ENCODE peak calls at places on chromosomes 4 and X, in six cellular contexts. M is MCF 10A; A is NCI-H345; Q is activated CD4-positive, alpha-beta T cell treated with anti-CD3 and anti-CD28 coated beads for 48 hours; I is fibroblast of mammary gland; W is pancreas. S is an unnamed sample.

GRCh38 chr4:113901994-113902787 is 77.3 kb downstream of the ARSJ start:
- DNase-seq in M (no peak), W (peak), A (peak), Q (peak), I (no peak), S (peak)

GRCh38 chrX:106959897-106960296 is 39.7 kb downstream of the CLDN2 start:
- DNase-seq in I (peak), Q (no peak), M (peak), W (no peak), A (no peak), S (no peak)

GRCh38 chr4:99507762-99508161 is 3.1 kb upstream of the C4orf17 start:
- DNase-seq in M (peak), Q (peak), I (no peak), A (no peak), W (no peak), S (peak)

GRCh38 chr4:21655100-21655499 is 293.5 kb downstream of the KCNIP4 start:
- DNase-seq in W (no peak), Q (no peak), A (no peak), M (no peak), I (peak), S (no peak)

GRCh38 chrX:116824785-116825184 is 362.0 kb upstream of the CT83 start:
- DNase-seq in M (no peak), W (no peak), Q (no peak), I (no peak), A (no peak), S (no peak)

GRCh38 chr4:7436256-7436655 is 1.5 kb upstream of the PSAPL1 start:
- DNase-seq in A (no peak), W (no peak), I (no peak), Q (no peak), M (no peak), S (no peak)

GRCh38 chr4:101155368-101155767 is 192.0 kb downstream of the PPP3CA start:
- DNase-seq in W (no peak), A (no peak), M (peak), I (peak), Q (no peak), S (no peak)

GRCh38 chr4:178426871-178427270 is 984.6 kb upstream of the AGA start:
- DNase-seq in A (no peak), W (no peak), Q (no peak), I (no peak), M (no peak), S (no peak)

GRCh38 chr4:98476891-98477290 is 181.5 kb downstream of the TSPAN5 start:
- DNase-seq in M (no peak), W (no peak), Q (no peak), I (no peak), A (no peak), S (no peak)

GRCh38 chr4:33649015-33649414 is 2595.3 kb downstream of the ARAP2 start:
- DNase-seq in M (peak), Q (no peak), W (no peak), I (peak), A (no peak), S (no peak)

GRCh38 chr4:77308843-77309242 is 151.8 kb downstream of the CCNG2 start:
- DNase-seq in Q (no peak), M (peak), I (peak), A (peak), W (no peak), S (no peak)

GRCh38 chr4:176125063-176125462 is 59.4 kb downstream of the WDR17 start:
- DNase-seq in A (no peak), I (peak), Q (no peak), W (no peak), M (no peak), S (no peak)

GRCh38 chr4:127781303-127782024 is 658 bp upstream of the HSPA4L start:
- DNase-seq in I (peak), Q (no peak), M (peak), W (no peak), A (no peak), S (no peak)

GRCh38 chr4:33126002-33126401 is 2405.8 kb downstream of the PCDH7 start:
- DNase-seq in Q (no peak), A (no peak), I (no peak), W (no peak), M (no peak), S (no peak)

GRCh38 chr4:6278801-6279197 is 9.1 kb downstream of the WFS1 start:
- DNase-seq in I (peak), A (no peak), W (no peak), Q (peak), M (no peak), S (peak)

GRCh38 chrX:123756320-123756719 is 23.5 kb upstream of the THOC2 start:
- DNase-seq in A (no peak), W (no peak), I (peak), M (no peak), Q (no peak), S (no peak)

GRCh38 chrX:14920196-14920595 is 47.0 kb downstream of the MOSPD2 start:
- DNase-seq in Q (no peak), I (peak), M (no peak), A (no peak), W (no peak), S (no peak)

GRCh38 chrX:18964026-18964425 is 19.9 kb downstream of the PHKA2 start:
- DNase-seq in W (no peak), A (no peak), Q (no peak), I (no peak), M (no peak), S (no peak)

GRCh38 chr4:25031077-25031606 is 396 bp upstream of the LGI2 start:
- DNase-seq in W (peak), M (no peak), A (peak), Q (no peak), I (peak), S (no peak)

GRCh38 chrX:107323786-107324492 is 117.5 kb downstream of the DNAAF6 start:
- DNase-seq in W (no peak), A (no peak), I (no peak), M (no peak), Q (no peak), S (no peak)

GRCh38 chr4:141213550-141213991 is 7.1 kb upstream of the ZNF330 start:
- DNase-seq in W (no peak), A (no peak), M (no peak), Q (no peak), I (no peak), S (no peak)

GRCh38 chr4:110617095-110617494 is 5.8 kb downstream of the PITX2 start:
- DNase-seq in W (no peak), M (no peak), I (no peak), A (no peak), Q (no peak), S (no peak)

GRCh38 chrX:104183685-104184084 is 17.4 kb downstream of the FAM199X start:
- DNase-seq in Q (no peak), I (no peak), M (no peak), A (no peak), W (no peak), S (peak)

GRCh38 chr4:102057122-102057521 is 266.6 kb downstream of the BANK1 start:
- DNase-seq in Q (no peak), A (no peak), M (no peak), W (no peak), I (no peak), S (no peak)

GRCh38 chr4:99947608-99948007 is 1.2 kb upstream of the DNAJB14 start:
- DNase-seq in W (no peak), A (no peak), I (no peak), Q (no peak), M (no peak), S (no peak)